ENCODE peak calls at places on chromosomes 16 and 17, in seven cellular contexts. V is K562, H is SK-N-SH, U is GM12878, D is HCT116, Q is HepG2, F is H1. L is an unnamed sample.

GRCh38 chr17:12584727-12585126 is 81.0 kb upstream of the MYOCD start:
- DNase-seq in Q (no peak), D (no peak), F (no peak), H (no peak), V (no peak), U (no peak), L (no peak)

GRCh38 chr16:73170587-73170986 is 122.7 kb upstream of the ZFHX3 start:
- DNase-seq in H (peak), V (no peak), F (no peak), U (no peak), Q (no peak), D (no peak), L (peak)

GRCh38 chr16:52556083-52556482 is 9.1 kb upstream of the TOX3 start:
- DNase-seq in U (no peak), V (no peak), Q (no peak), H (no peak), D (no peak), F (no peak), L (no peak)

GRCh38 chr16:75464130-75464918 is at the start of gene TMEM170A:
- DNase-seq in Q (peak), H (peak), V (peak), F (peak), U (peak), D (peak), L (peak)

GRCh38 chr16:49924078-49924477 is 68.2 kb upstream of the ZNF423 start:
- DNase-seq in F (no peak), H (no peak), V (peak), Q (no peak), U (peak), D (peak), L (no peak)

GRCh38 chr17:73343739-73344454 is 32.1 kb upstream of the CDC42EP4 start:
- DNase-seq in U (no peak), H (peak), Q (no peak), V (no peak), F (no peak), D (no peak), L (no peak)

GRCh38 chr17:72134560-72135399 is 14.0 kb downstream of the SOX9 start:
- DNase-seq in Q (no peak), V (no peak), D (no peak), H (no peak), F (no peak), U (no peak), L (no peak)

GRCh38 chr16:48426244-48427135 is 41.3 kb upstream of the SIAH1 start:
- DNase-seq in Q (no peak), H (no peak), D (no peak), F (no peak), U (no peak), V (no peak), L (no peak)

GRCh38 chr17:9255838-9256237 is 234.5 kb downstream of the NTN1 start:
- DNase-seq in U (no peak), D (no peak), V (no peak), F (no peak), Q (no peak), H (no peak), L (no peak)

GRCh38 chr17:59513934-59514841 is 51.2 kb upstream of the DHX40 start:
- DNase-seq in D (no peak), Q (peak), F (no peak), U (no peak), H (peak), V (no peak), L (peak)

DNA sequence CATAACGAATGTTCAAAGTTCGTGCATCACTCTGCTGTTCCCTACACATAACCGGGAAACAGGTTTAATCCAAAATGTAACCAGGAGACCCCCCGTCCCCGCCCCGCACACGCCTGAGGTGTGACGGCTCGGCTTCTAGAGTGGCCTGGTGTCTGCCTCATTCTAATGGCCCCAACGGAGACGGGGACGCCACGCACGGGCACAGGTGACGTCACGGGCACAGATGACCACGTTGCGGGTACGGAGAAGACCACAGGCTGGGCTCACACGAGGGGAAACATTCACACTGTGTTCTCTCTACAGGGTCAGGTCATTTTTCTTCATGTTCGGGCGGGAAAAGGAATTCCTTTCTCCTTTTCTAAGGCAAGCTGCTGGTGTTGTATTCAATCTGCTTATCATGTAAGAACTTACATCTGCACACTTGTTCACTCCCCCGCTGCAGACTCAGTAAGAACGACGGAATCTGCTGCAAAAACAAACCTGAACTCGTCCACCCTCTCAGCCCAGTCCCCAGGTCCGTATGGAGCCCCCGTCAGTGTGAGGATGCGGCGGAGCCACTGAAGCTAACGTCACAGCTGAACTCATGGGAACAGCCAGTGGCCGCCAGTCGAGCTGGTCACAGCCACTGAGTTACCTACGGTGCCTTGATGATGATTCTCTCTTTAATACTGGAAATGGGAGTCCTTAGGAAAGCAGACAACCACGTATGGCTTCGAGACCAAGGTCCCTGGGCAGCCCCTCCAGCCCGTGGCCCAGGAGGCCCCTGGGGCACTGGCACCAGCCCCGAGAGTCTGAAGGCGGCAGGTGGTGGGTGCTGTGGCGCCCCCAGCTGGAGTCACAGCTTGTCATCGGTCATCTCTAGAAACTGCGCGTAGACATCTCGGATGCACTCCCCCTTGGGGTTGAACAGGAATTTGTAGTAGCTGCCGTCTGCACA is 32.9 kb downstream of the WDR45B start:
- DNase-seq in Q (peak), F (no peak), D (no peak), V (no peak), U (no peak), H (no peak), L (no peak)
- TF ChIP-seq JUND in Q (no peak), F (no peak), D (no peak), V (no peak), U (no peak), H (no peak), L (no peak)

GRCh38 chr17:307741-308507 is 44.7 kb downstream of the RPH3AL start:
- DNase-seq in U (no peak), D (no peak), F (no peak), Q (no peak), H (no peak), V (no peak), L (no peak)

GRCh38 chr17:309361-309888 is 43.2 kb downstream of the RPH3AL start:
- DNase-seq in V (peak), D (no peak), U (no peak), F (peak), H (peak), Q (peak), L (no peak)

GRCh38 chr17:311119-311848 is 41.3 kb downstream of the RPH3AL start:
- DNase-seq in U (no peak), D (no peak), H (no peak), Q (no peak), V (no peak), F (no peak), L (no peak)

GRCh38 chr17:312476-313148 is 40.0 kb downstream of the RPH3AL start:
- DNase-seq in V (no peak), H (no peak), U (no peak), Q (no peak), D (no peak), F (no peak), L (no peak)

GRCh38 chr17:310111-311010 is 42.2 kb downstream of the RPH3AL start:
- DNase-seq in Q (no peak), V (no peak), U (no peak), H (no peak), D (no peak), F (no peak), L (no peak)
- TF ChIP-seq JUND in Q (no peak), V (no peak), U (no peak), H (no peak), D (no peak), F (no peak), L (no peak)

GRCh38 chr17:65694601-65695000 is 133.2 kb upstream of the AXIN2 start:
- DNase-seq in Q (no peak), U (no peak), V (no peak), H (no peak), F (no peak), D (no peak), L (no peak)

GRCh38 chr17:65697661-65698060 is 136.2 kb upstream of the AXIN2 start:
- DNase-seq in D (no peak), U (no peak), H (no peak), Q (no peak), V (no peak), F (no peak), L (no peak)

GRCh38 chr17:65696739-65697394 is 135.4 kb upstream of the AXIN2 start:
- DNase-seq in D (no peak), Q (no peak), V (no peak), H (no peak), F (no peak), U (no peak), L (no peak)

GRCh38 chr17:65699459-65699858 is 138.0 kb upstream of the AXIN2 start:
- DNase-seq in H (no peak), V (no peak), D (no peak), Q (no peak), U (no peak), F (no peak), L (no peak)

GRCh38 chr17:65698381-65699061 is 137.1 kb upstream of the AXIN2 start:
- DNase-seq in F (no peak), H (no peak), Q (peak), D (no peak), U (no peak), V (no peak), L (no peak)
- TF ChIP-seq JUND in F (no peak), H (no peak), Q (no peak), D (no peak), U (no peak), V (no peak), L (no peak)

GRCh38 chr16:54281535-54282201 is 4.9 kb downstream of the IRX3 start:
- DNase-seq in H (no peak), V (no peak), F (no peak), Q (no peak), D (no peak), U (no peak), L (no peak)

GRCh38 chr16:54283735-54284318 is 2.8 kb downstream of the IRX3 start:
- DNase-seq in V (no peak), Q (no peak), D (no peak), F (no peak), H (no peak), U (no peak), L (peak)

GRCh38 chr16:54284319-54284930 is 2.2 kb downstream of the IRX3 start:
- DNase-seq in Q (no peak), U (no peak), V (no peak), D (no peak), F (no peak), H (peak), L (no peak)

GRCh38 chr16:54282202-54282922 is 4.2 kb downstream of the IRX3 start:
- DNase-seq in Q (no peak), V (peak), U (no peak), D (peak), F (no peak), H (peak), L (peak)

DNA sequence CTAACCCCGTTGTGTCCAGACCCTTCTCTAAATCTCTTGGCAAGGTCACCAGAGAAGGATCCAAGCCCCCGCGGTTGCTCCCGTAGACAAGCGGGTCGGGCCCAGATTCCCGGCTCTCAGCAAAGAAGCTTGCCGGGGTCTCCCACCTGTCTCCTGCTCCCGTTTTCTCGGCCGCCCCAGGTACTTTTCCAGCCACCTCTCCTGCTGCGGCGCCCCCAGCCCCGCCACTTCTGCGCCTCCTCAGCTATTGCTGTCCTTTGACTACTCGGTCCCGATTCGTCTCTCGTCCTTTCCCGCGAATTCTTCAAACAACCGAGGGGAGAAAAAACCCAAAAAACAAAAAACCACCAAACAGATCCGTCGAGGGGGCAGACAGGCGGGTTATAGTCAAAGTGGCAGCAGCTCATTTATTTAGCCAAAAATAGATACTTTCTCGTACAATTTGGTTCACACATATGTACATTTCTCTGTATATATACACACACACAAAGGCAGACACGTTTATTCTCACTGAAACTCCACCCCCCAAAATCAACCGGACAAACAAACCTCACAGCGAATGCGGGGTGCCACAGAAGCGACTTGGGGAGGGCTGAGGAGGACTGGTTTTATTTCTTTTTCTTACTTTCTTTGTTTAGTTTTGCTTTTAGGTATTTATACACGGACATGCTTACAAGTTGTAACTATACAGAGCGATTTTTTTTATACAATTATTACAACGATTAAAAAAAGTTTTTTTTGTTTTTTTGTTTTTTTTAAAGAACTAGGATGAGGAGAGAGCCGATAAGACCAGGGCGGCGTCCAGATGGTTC is 3.5 kb downstream of the IRX3 start:
- DNase-seq in H (no peak), Q (no peak), V (no peak), U (no peak), F (no peak), D (no peak), L (peak)
- TF ChIP-seq JUND in H (no peak), Q (no peak), V (no peak), U (no peak), F (no peak), D (no peak), L (no peak)

DNA sequence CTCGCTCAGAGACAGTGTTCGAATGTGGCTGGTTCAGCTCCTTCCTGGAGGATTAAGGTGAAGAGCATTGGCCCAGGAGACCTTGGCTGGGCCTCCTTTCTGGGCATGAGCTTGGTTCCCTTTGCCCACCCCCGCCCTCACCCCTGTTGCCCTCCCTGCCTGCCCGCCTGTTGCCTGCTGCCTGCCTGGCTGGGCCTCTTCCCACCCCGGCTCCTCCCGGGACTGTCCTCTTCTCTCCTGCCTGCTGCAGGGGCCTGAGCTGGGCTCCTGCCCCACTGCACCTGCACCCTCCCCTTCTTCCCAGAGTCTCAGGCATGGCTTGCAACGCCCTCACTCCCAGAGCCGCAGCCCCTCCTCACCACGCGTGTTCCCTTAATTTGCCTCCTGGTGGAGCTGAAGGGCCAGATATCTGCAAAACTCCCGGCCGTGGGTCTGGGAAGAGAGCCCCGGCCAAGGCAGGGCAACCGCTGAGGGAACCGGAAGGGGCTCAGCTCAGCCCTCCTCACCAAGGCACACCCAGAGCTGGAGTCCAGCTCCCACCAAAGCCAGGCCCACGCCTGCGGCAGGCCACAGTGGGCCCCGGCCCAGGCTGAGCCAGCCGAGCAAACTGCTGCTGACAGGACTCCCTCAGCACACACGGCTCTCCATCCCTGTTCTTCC is 31.2 kb downstream of the MNT start:
- DNase-seq in H (peak), U (no peak), Q (no peak), D (no peak), F (no peak), V (peak), L (no peak)
- TF ChIP-seq JUND in H (no peak), U (no peak), Q (no peak), D (no peak), F (no peak), V (no peak), L (no peak)

DNA sequence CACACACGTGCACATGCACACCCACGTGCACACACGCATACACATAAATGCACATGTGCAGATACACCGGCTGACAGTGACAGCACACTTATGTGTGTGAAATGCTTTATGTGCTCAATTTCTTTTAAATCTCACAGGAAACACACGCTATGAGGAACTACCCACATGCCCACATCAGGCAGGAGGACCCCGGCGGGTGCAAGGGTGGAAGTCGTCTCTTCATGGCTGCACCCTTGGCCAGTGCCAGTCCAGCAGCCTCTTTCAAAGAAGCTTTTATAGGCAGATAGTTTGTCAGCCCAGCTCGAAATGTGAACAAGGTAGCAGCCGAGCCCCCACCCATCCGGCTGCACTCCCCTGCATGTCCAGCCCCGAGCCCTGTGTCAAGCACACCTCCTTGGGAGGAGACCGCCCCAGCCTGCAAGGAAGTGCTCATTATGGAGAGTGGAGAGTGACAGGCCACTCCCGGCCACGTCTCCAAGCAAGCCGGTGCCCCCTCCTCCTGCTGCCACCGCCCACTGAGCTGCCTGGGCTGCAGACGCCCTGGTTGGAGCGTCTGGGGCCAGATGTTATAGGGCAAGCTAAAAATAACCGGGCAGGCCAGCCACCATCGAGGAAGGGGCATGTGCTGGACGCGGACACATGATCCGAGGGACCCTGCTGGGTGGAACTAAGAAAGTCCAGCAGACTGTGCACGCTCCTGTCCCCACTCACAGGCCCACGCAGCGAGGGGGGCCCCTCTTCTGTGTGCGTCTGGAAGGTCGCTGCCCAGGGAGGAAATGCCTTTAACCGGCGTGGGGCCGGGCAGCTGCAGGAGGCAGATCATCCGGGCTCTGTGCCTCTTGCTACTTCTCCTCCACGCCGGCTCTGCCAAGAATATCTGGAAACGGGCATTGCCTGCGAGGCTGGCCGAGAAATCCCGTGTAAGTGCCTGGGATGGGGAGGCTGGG is at the start of gene WFDC1:
- DNase-seq in Q (no peak), H (peak), D (no peak), U (no peak), F (no peak), V (no peak), L (no peak)
- TF ChIP-seq JUND in Q (no peak), H (no peak), D (no peak), U (no peak), F (no peak), V (no peak), L (no peak)

DNA sequence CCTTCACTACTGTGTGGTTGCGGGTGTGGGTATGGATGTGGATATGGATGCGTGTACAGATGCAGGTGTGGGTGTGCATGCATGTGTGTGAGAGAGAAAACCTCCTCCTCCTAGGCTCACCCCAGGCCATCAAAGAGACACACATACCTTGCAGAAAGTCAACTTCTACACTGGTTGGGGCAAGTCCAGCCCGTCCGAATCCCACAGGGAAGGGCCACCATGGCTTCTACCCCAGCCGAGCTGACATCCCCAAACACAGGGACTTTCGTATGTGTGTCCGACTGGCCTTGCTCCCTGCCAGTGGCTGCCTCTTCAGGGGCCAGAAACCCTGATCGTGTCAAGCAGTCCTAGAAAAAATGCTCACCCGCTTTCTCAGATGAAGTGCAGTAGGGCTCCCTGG is 134.3 kb downstream of the XYLT1 start:
- DNase-seq in Q (no peak), D (no peak), U (no peak), F (no peak), V (no peak), H (no peak), L (no peak)
- TF ChIP-seq JUND in Q (no peak), D (no peak), U (no peak), F (no peak), V (no peak), H (no peak), L (no peak)

GRCh38 chr17:40327735-40328385 is 18.9 kb downstream of the RARA start:
- DNase-seq in F (no peak), V (no peak), D (no peak), Q (no peak), H (no peak), U (no peak), L (no peak)

GRCh38 chr17:40326832-40327199 is 17.8 kb downstream of the RARA start:
- DNase-seq in Q (no peak), U (no peak), V (no peak), F (no peak), H (no peak), D (no peak), L (no peak)

GRCh38 chr17:40325156-40326013 is 16.4 kb downstream of the RARA start:
- DNase-seq in D (no peak), F (no peak), U (no peak), Q (no peak), H (no peak), V (no peak), L (no peak)

GRCh38 chr17:40327244-40327666 is 18.3 kb downstream of the RARA start:
- DNase-seq in D (no peak), U (no peak), F (no peak), Q (no peak), H (no peak), V (no peak), L (no peak)

GRCh38 chr17:40326014-40326831 is 17.2 kb downstream of the RARA start:
- DNase-seq in F (no peak), D (no peak), V (no peak), U (no peak), H (no peak), Q (peak), L (peak)
- TF ChIP-seq JUND in F (no peak), D (no peak), V (no peak), U (no peak), H (no peak), Q (no peak), L (no peak)

GRCh38 chr16:21260870-21261791 is 17.0 kb downstream of the CRYM start:
- DNase-seq in F (no peak), U (no peak), Q (peak), D (peak), V (peak), H (no peak), L (peak)
- TF ChIP-seq JUND in F (no peak), U (no peak), Q (peak), D (peak), V (peak), H (peak), L (no peak)

L was measured in T47D.